ENCODE peak calls at places on chromosomes 1 and 21, in seven cellular contexts. V is HuH-7.5, A is sciatic nerve, Y is osteocyte, L is T1000, K is NCI-H1105 treated with DMSO at 0.1 percent for 48 hours, X is EL. M is an unnamed sample.

GRCh38 chr1:54537611-54538010 is 10.4 kb upstream of the ACOT11 start:
- DNase-seq in V (no peak), A (no peak), Y (no peak), L (no peak), K (no peak), X (no peak), M (no peak)

GRCh38 chr1:22323846-22324504 is 127.7 kb upstream of the ZBTB40 start:
- DNase-seq in V (no peak), A (peak), Y (peak), L (no peak), K (no peak), X (no peak), M (no peak)

GRCh38 chr1:117658676-117659075 is 52.8 kb downstream of the TENT5C start:
- DNase-seq in V (no peak), A (no peak), Y (no peak), L (no peak), K (no peak), X (no peak), M (peak)

GRCh38 chr1:113178522-113178921 is 105.5 kb downstream of the LRIG2 start:
- DNase-seq in V (no peak), A (no peak), Y (no peak), L (no peak), K (no peak), X (no peak), M (no peak)

GRCh38 chr1:2124446-2125198 is 70.0 kb downstream of the FAAP20 start:
- DNase-seq in V (no peak), A (no peak), Y (no peak), L (no peak), K (no peak), X (no peak), M (no peak)

GRCh38 chr1:214685906-214686305 is 82.9 kb downstream of the CENPF start:
- DNase-seq in V (no peak), A (no peak), Y (no peak), L (no peak), K (no peak), X (no peak), M (no peak)

GRCh38 chr1:208988811-208989222 is 594.7 kb upstream of the CAMK1G start:
- DNase-seq in V (no peak), A (no peak), Y (no peak), L (no peak), K (no peak), X (peak), M (no peak)

GRCh38 chr1:72567511-72567910 is 285.2 kb upstream of the NEGR1 start:
- DNase-seq in V (no peak), A (no peak), Y (no peak), L (no peak), K (peak), X (no peak), M (no peak)

GRCh38 chr1:158117854-158118691 is 62.6 kb upstream of the CD1D start:
- DNase-seq in V (peak), A (peak), Y (no peak), L (peak), K (no peak), X (peak), M (peak)

GRCh38 chr21:38156200-38156599 is 100.6 kb upstream of the KCNJ15 start:
- DNase-seq in V (no peak), A (no peak), Y (no peak), L (no peak), K (no peak), X (no peak), M (no peak)

GRCh38 chr21:42208801-42209490 is 10.0 kb upstream of the ABCG1 start:
- DNase-seq in V (no peak), A (no peak), Y (no peak), L (no peak), K (no peak), X (no peak), M (no peak)

GRCh38 chr1:167223144-167224103 is 2.7 kb downstream of the POU2F1 start:
- DNase-seq in V (no peak), A (no peak), Y (no peak), L (no peak), K (no peak), X (peak), M (no peak)

GRCh38 chr1:229070168-229070567 is 200.7 kb upstream of the RAB4A start:
- DNase-seq in V (no peak), A (peak), Y (peak), L (no peak), K (peak), X (peak), M (no peak)

GRCh38 chr1:153640873-153641272 is 7.0 kb downstream of the CHTOP start:
- DNase-seq in V (no peak), A (no peak), Y (no peak), L (no peak), K (no peak), X (no peak), M (no peak)

GRCh38 chr1:147625274-147625986 is 44.9 kb downstream of the ACP6 start:
- DNase-seq in V (no peak), A (no peak), Y (no peak), L (no peak), K (no peak), X (no peak), M (no peak)

GRCh38 chr1:19452221-19452663 is 33.1 kb downstream of the CAPZB start:
- DNase-seq in V (no peak), A (no peak), Y (no peak), L (peak), K (no peak), X (peak), M (no peak)

GRCh38 chr1:92934395-92935378 is 26.6 kb downstream of the DIPK1A start:
- DNase-seq in V (no peak), A (peak), Y (no peak), L (peak), K (peak), X (peak), M (no peak)

GRCh38 chr1:19532519-19532918 is 47.2 kb upstream of the CAPZB start:
- DNase-seq in V (no peak), A (no peak), Y (no peak), L (no peak), K (no peak), X (no peak), M (no peak)

GRCh38 chr1:241627453-241628329 is 12.5 kb downstream of the CHML start:
- DNase-seq in V (no peak), A (no peak), Y (no peak), L (no peak), K (peak), X (peak), M (peak)

GRCh38 chr1:12439083-12439482 is 178.9 kb downstream of the DHRS3 start:
- DNase-seq in V (no peak), A (no peak), Y (no peak), L (no peak), K (no peak), X (no peak), M (no peak)

GRCh38 chr1:41255978-41256377 is 13.9 kb upstream of the SCMH1 start:
- DNase-seq in V (no peak), A (no peak), Y (no peak), L (no peak), K (no peak), X (peak), M (no peak)

GRCh38 chr21:41767606-41768370 is 936 bp upstream of the RIPK4 start:
- DNase-seq in V (no peak), A (peak), Y (no peak), L (no peak), K (peak), X (peak), M (no peak)

GRCh38 chr1:52424238-52424637 is 19.8 kb downstream of the PRPF38A start:
- DNase-seq in V (no peak), A (no peak), Y (no peak), L (no peak), K (no peak), X (peak), M (no peak)

GRCh38 chr1:212820969-212821368 is 26.5 kb downstream of the SPATA45 start:
- DNase-seq in V (no peak), A (no peak), Y (no peak), L (no peak), K (no peak), X (no peak), M (no peak)

GRCh38 chr1:110572751-110573150 is 33.4 kb downstream of the KCNA2 start:
- DNase-seq in V (no peak), A (no peak), Y (no peak), L (no peak), K (no peak), X (no peak), M (no peak)

GRCh38 chr21:33844104-33844889 is 71.3 kb downstream of the ATP5PO start:
- DNase-seq in V (no peak), A (peak), Y (no peak), L (no peak), K (no peak), X (peak), M (no peak)

GRCh38 chr1:160084771-160085321 is 3.5 kb downstream of the KCNJ9 start:
- DNase-seq in V (no peak), A (no peak), Y (no peak), L (no peak), K (no peak), X (no peak), M (no peak)

GRCh38 chr1:59414406-59415133 is 117.7 kb downstream of the FGGY start:
- DNase-seq in V (no peak), A (no peak), Y (no peak), L (no peak), K (no peak), X (peak), M (no peak)

GRCh38 chr1:215636258-215636965 is 69.3 kb downstream of the KCTD3 start:
- DNase-seq in V (peak), A (no peak), Y (no peak), L (peak), K (no peak), X (peak), M (no peak)

GRCh38 chr1:237503292-237503691 is 387.4 kb downstream of the ZP4 start:
- DNase-seq in V (no peak), A (no peak), Y (no peak), L (no peak), K (no peak), X (no peak), M (no peak)